ENCODE peak calls at places on chromosomes 3 and 15, in five cellular contexts. M, T, W, F and G are unnamed samples. For H3K4me1, the result is how much of the 10 kb centered on the place peaks cover.

GRCh38 chr3:169218314-169218983 is 445.1 kb downstream of the MECOM start:
- DNase-seq in M (no peak), T (no peak), W (no peak), F (no peak), G (no peak)

GRCh38 chr3:185318136-185318535 is 44.8 kb upstream of the MAP3K13 start:
- DNase-seq in M (no peak), T (no peak), W (no peak), F (no peak), G (no peak)

GRCh38 chr3:171001957-171002694 is 24.4 kb downstream of the SLC2A2 start:
- DNase-seq in M (no peak), T (no peak), W (no peak), F (no peak), G (no peak)

GRCh38 chr3:16101295-16102186 is 72.9 kb upstream of the GALNT15 start:
- DNase-seq in M (no peak), T (no peak), W (no peak), F (no peak), G (no peak)

GRCh38 chr15:59532770-59533379 is 78.7 kb upstream of the GCNT3 start:
- DNase-seq in M (no peak), T (peak), W (no peak), F (no peak), G (no peak)

GRCh38 chr3:70358978-70359580 is 46.6 kb upstream of the MDFIC2 start:
- DNase-seq in M (no peak), T (peak), W (no peak), F (no peak), G (no peak)

GRCh38 chr15:66883322-66883911 is 181.4 kb downstream of the SMAD6 start:
- DNase-seq in M (no peak), T (no peak), W (peak), F (peak), G (peak)

GRCh38 chr15:93997071-93997658 is 234.2 kb upstream of the MCTP2 start:
- DNase-seq in M (no peak), T (peak), W (no peak), F (no peak), G (no peak)

GRCh38 chr3:15982667-15983145 is 184.9 kb upstream of the ANKRD28 start:
- DNase-seq in M (no peak), T (no peak), W (no peak), F (peak), G (no peak)

GRCh38 chr3:34146596-34146995 is 348.2 kb downstream of the PDCD6IP start:
- DNase-seq in M (no peak), T (no peak), W (no peak), F (no peak), G (no peak)

GRCh38 chr15:90959894-90960293 is 5.2 kb downstream of the RCCD1 start:
- DNase-seq in M (no peak), T (no peak), W (peak), F (peak), G (no peak)

GRCh38 chr3:142888099-142888483 is 792 bp downstream of the PCOLCE2 start:
- DNase-seq in M (no peak), T (no peak), W (no peak), F (peak), G (no peak)

GRCh38 chr3:125072310-125072709 is 16.5 kb upstream of the HEG1 start:
- DNase-seq in M (no peak), T (no peak), W (no peak), F (no peak), G (no peak)

GRCh38 chr15:43151688-43152087 is 18.3 kb downstream of the TMEM62 start:
- DNase-seq in M (no peak), T (no peak), W (no peak), F (no peak), G (no peak)

GRCh38 chr3:156400062-156400461 is 154.9 kb downstream of the SSR3 start:
- DNase-seq in M (no peak), T (no peak), W (no peak), F (no peak), G (no peak)

GRCh38 chr3:23954144-23954543 is 9.1 kb downstream of the NR1D2 start:
- DNase-seq in M (no peak), T (no peak), W (no peak), F (no peak), G (no peak)

GRCh38 chr3:70277304-70277703 is 35.1 kb downstream of the MDFIC2 start:
- DNase-seq in M (no peak), T (no peak), W (no peak), F (no peak), G (no peak)

GRCh38 chr15:67685008-67685599 is 140.2 kb upstream of the SKOR1 start:
- DNase-seq in M (no peak), T (no peak), W (no peak), F (no peak), G (no peak)

GRCh38 chr3:66496731-66497130 is 4.1 kb downstream of the LRIG1 start:
- DNase-seq in M (no peak), T (no peak), W (no peak), F (no peak), G (no peak)
- H3K4me1 ChIP-seq in M (half or more), T (half or more), W (under half), F (half or more), G (half or more)

GRCh38 chr3:129601713-129602112 is 4.8 kb downstream of the PLXND1 start:
- DNase-seq in M (no peak), T (no peak), W (no peak), F (peak), G (no peak)

GRCh38 chr3:129602730-129603560 is 3.5 kb downstream of the PLXND1 start:
- DNase-seq in M (no peak), T (no peak), W (peak), F (peak), G (peak)

GRCh38 chr3:129600348-129600747 is 6.1 kb downstream of the PLXND1 start:
- DNase-seq in M (no peak), T (no peak), W (no peak), F (no peak), G (no peak)

GRCh38 chr3:129603561-129603942 is 2.9 kb downstream of the PLXND1 start:
- DNase-seq in M (no peak), T (no peak), W (no peak), F (peak), G (no peak)

DNA sequence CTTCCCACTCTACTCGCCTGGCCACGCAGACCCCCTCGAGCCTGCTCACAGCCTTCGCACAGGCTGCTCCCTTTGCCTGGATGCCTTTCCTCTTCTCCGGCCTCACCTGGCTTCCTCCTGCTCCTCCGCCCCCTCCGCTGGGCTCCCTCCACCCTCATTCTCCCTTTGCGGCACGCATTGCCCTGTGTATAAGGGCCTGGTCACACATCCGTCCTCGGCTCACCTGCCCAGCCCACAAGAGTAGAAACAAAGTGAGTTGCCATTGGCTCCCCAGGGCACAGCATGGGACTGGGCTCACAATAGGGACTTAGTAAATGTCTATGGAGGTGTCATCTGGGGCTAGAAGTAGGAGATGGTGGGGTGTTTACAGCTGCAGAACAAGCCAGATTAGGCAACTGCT is 4.2 kb downstream of the PLXND1 start:
- DNase-seq in M (no peak), T (no peak), W (no peak), F (no peak), G (peak)
- H3K4me1 ChIP-seq in M (under half), T (under half), W (under half), F (half or more), G (half or more)

GRCh38 chr15:48282186-48282585 is 49.0 kb upstream of the DUT start:
- DNase-seq in M (no peak), T (no peak), W (no peak), F (no peak), G (no peak)
- H3K4me1 ChIP-seq in M (under half), T (under half), W (under half), F (under half), G (under half)

GRCh38 chr3:126661532-126661931 is 6.6 kb upstream of the TXNRD3 start:
- DNase-seq in M (no peak), T (no peak), W (no peak), F (no peak), G (no peak)
- H3K4me1 ChIP-seq in M (under half), T (under half), W (under half), F (under half), G (under half)

GRCh38 chr3:32189693-32190092 is 48.8 kb upstream of the CMTM8 start:
- DNase-seq in M (no peak), T (peak), W (no peak), F (no peak), G (no peak)
- H3K4me1 ChIP-seq in M (under half), T (under half), W (under half), F (under half), G (under half)

DNA sequence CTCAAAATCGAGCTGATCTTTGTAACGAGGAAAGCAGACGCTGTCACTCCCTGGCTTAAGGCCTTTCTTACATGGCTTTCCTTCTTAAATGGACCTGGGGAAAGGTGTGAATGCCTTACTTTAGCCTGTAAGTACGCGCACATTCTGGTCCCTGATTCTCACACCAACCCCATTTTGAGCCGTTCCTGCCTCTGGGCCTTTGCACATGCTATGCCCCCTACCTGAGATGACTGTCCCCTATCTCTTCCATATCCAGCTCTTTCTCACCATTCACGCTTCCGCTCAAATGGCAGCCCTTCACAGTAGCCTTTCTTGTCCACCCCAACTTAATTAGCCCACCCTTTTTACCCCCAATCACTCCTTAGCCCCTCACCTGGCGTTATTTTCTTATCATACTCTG is 496.7 kb downstream of the SHQ1 start:
- DNase-seq in M (no peak), T (no peak), W (no peak), F (peak), G (no peak)
- H3K4me1 ChIP-seq in M (under half), T (under half), W (under half), F (under half), G (under half)

GRCh38 chr15:72482275-72482674 is 8.1 kb downstream of the ARIH1 start:
- DNase-seq in M (no peak), T (peak), W (no peak), F (no peak), G (no peak)

GRCh38 chr15:72487070-72487797 is 13.1 kb downstream of the ARIH1 start:
- DNase-seq in M (no peak), T (no peak), W (no peak), F (no peak), G (no peak)

GRCh38 chr15:72486144-72486543 is 12.0 kb downstream of the ARIH1 start:
- DNase-seq in M (no peak), T (no peak), W (no peak), F (no peak), G (no peak)

GRCh38 chr15:72481015-72481659 is 7.0 kb downstream of the ARIH1 start:
- DNase-seq in M (no peak), T (no peak), W (no peak), F (no peak), G (no peak)

DNA sequence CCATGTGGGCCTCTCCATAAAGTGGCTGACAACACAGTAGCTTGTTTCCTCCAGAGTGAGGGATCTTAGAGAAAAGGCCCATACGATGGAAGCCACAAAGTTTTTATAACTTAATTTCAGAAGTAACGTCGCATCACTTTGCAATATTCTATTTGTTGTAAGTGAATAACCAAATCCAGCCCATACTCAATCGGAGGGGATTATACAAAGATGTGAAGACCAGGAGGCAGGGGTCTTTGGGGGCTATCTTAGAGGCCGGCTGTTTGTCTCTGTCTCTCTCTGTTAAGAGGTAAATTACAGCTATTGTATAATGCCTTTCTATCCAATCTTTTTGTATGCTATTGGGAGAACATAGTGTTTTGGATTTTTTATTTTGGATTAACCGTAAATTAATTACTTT is 9.1 kb downstream of the ARIH1 start:
- DNase-seq in M (no peak), T (no peak), W (no peak), F (no peak), G (no peak)
- H3K4me1 ChIP-seq in M (half or more), T (under half), W (under half), F (half or more), G (under half)

GRCh38 chr3:194621947-194622346 is 11.3 kb downstream of the TMEM44 start:
- DNase-seq in M (no peak), T (no peak), W (no peak), F (no peak), G (no peak)
- H3K4me1 ChIP-seq in M (under half), T (under half), W (under half), F (under half), G (under half)

GRCh38 chr3:172034786-172035685 is 4.3 kb upstream of the FNDC3B start:
- DNase-seq in M (no peak), T (peak), W (no peak), F (no peak), G (no peak)
- H3K4me1 ChIP-seq in M (under half), T (under half), W (under half), F (under half), G (under half)